ENCODE peak calls at places on chromosomes 5 and 9, in seven cellular contexts. Y is astrocyte of the cerebellum, S is brain microvascular endothelial cell, J is mammary epithelial cell, W is foreskin fibroblast, E is BE2C, P is neural progenitor cell. H is an unnamed sample.

GRCh38 chr5:170221319-170221718 is 11.5 kb upstream of the C5orf58 start:
- DNase-seq in W (no peak), E (no peak), Y (no peak), S (no peak), J (no peak), P (peak; percentile 93), H (peak; percentile 34)

GRCh38 chr5:137190031-137190430 is 309.1 kb downstream of the SPOCK1 start:
- DNase-seq in E (no peak), S (no peak), J (no peak), W (no peak), P (no peak), Y (peak; percentile 45), H (no peak)

GRCh38 chr9:115133649-115134048 is 15.7 kb upstream of the TNC start:
- DNase-seq in W (peak; percentile 91), P (no peak), J (no peak), S (peak; percentile 63), Y (no peak), E (no peak), H (no peak)

GRCh38 chr9:84151236-84151635 is 170.6 kb downstream of the RMI1 start:
- DNase-seq in P (peak; percentile 53), W (no peak), Y (no peak), E (no peak), S (no peak), J (no peak), H (no peak)

GRCh38 chr5:93062548-93062947 is 518.5 kb downstream of the NR2F1-AS1 start:
- DNase-seq in P (no peak), J (no peak), E (no peak), Y (no peak), S (no peak), W (peak; percentile 43), H (no peak)

GRCh38 chr9:1354066-1354465 is 303.9 kb downstream of the DMRT2 start:
- DNase-seq in Y (no peak), S (no peak), E (no peak), W (no peak), J (no peak), P (no peak), H (no peak)

GRCh38 chr9:98121096-98121495 is 2.1 kb upstream of the TRIM14 start:
- DNase-seq in S (no peak), W (no peak), P (no peak), J (peak; percentile 37), E (peak; percentile 33), Y (no peak), H (no peak)

GRCh38 chr5:54317511-54318260 is 7.3 kb upstream of the ARL15 start:
- DNase-seq in S (no peak), P (no peak), E (no peak), Y (no peak), J (no peak), W (peak; percentile 49), H (no peak)

GRCh38 chr9:6194934-6195333 is 20.7 kb upstream of the IL33 start:
- DNase-seq in Y (no peak), J (no peak), W (no peak), S (no peak), P (no peak), E (peak; percentile 11), H (no peak)

GRCh38 chr9:6090272-6090671 is 74.8 kb upstream of the RANBP6 start:
- DNase-seq in E (no peak), J (no peak), Y (no peak), W (no peak), S (no peak), P (no peak), H (no peak)

GRCh38 chr9:110064721-110065252 is 143.2 kb downstream of the C9orf152 start:
- DNase-seq in S (no peak), J (no peak), Y (no peak), E (no peak), W (no peak), P (no peak), H (no peak)

GRCh38 chr5:137894586-137894985 is 5.3 kb downstream of the PKD2L2 start:
- DNase-seq in Y (no peak), J (no peak), P (no peak), W (no peak), S (no peak), E (no peak), H (no peak)

GRCh38 chr5:145941096-145941676 is 4.8 kb downstream of the SH3RF2 start:
- DNase-seq in P (no peak), S (no peak), Y (no peak), J (peak; percentile 46), E (no peak), W (no peak), H (no peak)

GRCh38 chr9:127167560-127168326 is 45.3 kb upstream of the ANGPTL2 start:
- DNase-seq in P (no peak), S (no peak), Y (no peak), W (no peak), J (no peak), E (no peak), H (no peak)

GRCh38 chr5:11494340-11494739 is 409.9 kb downstream of the CTNND2 start:
- DNase-seq in E (no peak), S (no peak), J (no peak), W (peak; percentile 1), Y (no peak), P (no peak), H (no peak)

GRCh38 chr5:75005561-75005960 is 46.8 kb downstream of the GCNT4 start:
- DNase-seq in W (no peak), P (no peak), J (no peak), Y (no peak), S (no peak), E (no peak), H (no peak)

GRCh38 chr5:142343531-142343930 is 18.7 kb upstream of the SPRY4 start:
- DNase-seq in P (no peak), E (no peak), Y (no peak), W (no peak), S (no peak), J (no peak), H (no peak)

GRCh38 chr5:132211787-132212186 is 15.9 kb downstream of the P4HA2 start:
- DNase-seq in E (no peak), S (no peak), Y (no peak), P (no peak), J (no peak), W (no peak), H (no peak)

GRCh38 chr5:3597727-3598082 is 2.1 kb downstream of the IRX1 start:
- DNase-seq in Y (no peak), P (no peak), S (no peak), J (peak; percentile 41), W (no peak), E (no peak), H (no peak)

GRCh38 chr5:123964916-123965315 is 452.9 kb downstream of the CSNK1G3 start:
- DNase-seq in P (no peak), S (no peak), Y (no peak), E (no peak), W (no peak), J (no peak), H (no peak)

GRCh38 chr5:36462295-36463021 is 143.9 kb upstream of the SLC1A3 start:
- DNase-seq in Y (no peak), S (no peak), E (no peak), W (no peak), P (no peak), J (peak; percentile 78), H (no peak)

GRCh38 chr5:176870110-176870591 is 29.0 kb downstream of the HK3 start:
- DNase-seq in J (no peak), S (peak; percentile 43), P (peak; percentile 87), W (peak; percentile 61), Y (peak; percentile 2), E (peak; percentile 71), H (no peak)

GRCh38 chr9:94553029-94553938 is 1.6 kb upstream of the PCAT7 start:
- DNase-seq in Y (no peak), J (no peak), S (no peak), E (peak; percentile 42), P (peak; percentile 45), W (no peak), H (no peak)
- H3K4me3 ChIP-seq in Y (no peak overlapping the region), J (no peak overlapping the region), S (no peak overlapping the region), E (peak overlapping the region; percentile 91), P (peak overlapping the region; percentile 66), W (no peak overlapping the region), H (no peak overlapping the region)

GRCh38 chr5:150396247-150396646 is 16.5 kb downstream of the CD74 start:
- DNase-seq in J (no peak), S (no peak), E (no peak), Y (no peak), P (no peak), W (no peak), H (no peak)

GRCh38 chr5:150395690-150395979 is 17.1 kb downstream of the CD74 start:
- DNase-seq in P (no peak), E (no peak), J (no peak), W (no peak), S (no peak), Y (no peak), H (no peak)

GRCh38 chr5:150392680-150393079 is 20.0 kb downstream of the CD74 start:
- DNase-seq in P (no peak), J (no peak), W (no peak), S (no peak), E (no peak), Y (no peak), H (no peak)

GRCh38 chr5:150394912-150395689 is 17.6 kb downstream of the CD74 start:
- DNase-seq in J (no peak), E (no peak), P (no peak), S (no peak), W (no peak), Y (peak; percentile 28), H (no peak)

DNA sequence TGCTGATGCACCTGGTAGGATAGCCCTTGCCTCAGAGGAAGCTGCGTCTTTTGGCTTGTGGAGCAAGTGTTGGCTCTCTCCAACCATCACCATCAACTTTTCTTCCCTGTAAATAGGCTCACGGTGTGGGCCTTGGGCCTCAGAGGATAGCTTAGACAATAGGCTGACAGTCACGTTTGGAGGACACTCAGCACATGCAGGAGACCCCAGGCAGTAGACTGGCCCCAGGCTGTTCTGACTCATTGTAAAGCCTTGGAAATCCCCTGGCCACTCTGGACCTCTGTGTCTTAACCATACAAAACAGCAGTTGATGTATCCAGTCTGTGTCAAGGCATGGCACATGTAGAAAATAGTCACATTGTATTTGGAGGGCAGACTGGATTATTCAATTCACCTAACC is 18.6 kb downstream of the CD74 start:
- DNase-seq in W (no peak), S (peak; percentile 24), E (no peak), J (peak; percentile 41), Y (no peak), P (no peak), H (no peak)
- TF ChIP-seq CTCF in W (no peak), S (no peak), E (no peak), J (no peak), Y (no peak), P (no peak), H (no peak)

GRCh38 chr5:131209175-131209505 is 38.4 kb downstream of the LYRM7 start:
- DNase-seq in Y (no peak), E (no peak), P (no peak), S (no peak), W (no peak), J (no peak), H (no peak)
- H3K4me3 ChIP-seq in Y (no peak overlapping the region), E (no peak overlapping the region), P (no peak overlapping the region), S (no peak overlapping the region), W (no peak overlapping the region), J (no peak overlapping the region), H (no peak overlapping the region)

GRCh38 chr5:152532714-152533113 is 127.6 kb upstream of the NMUR2 start:
- DNase-seq in E (no peak), W (peak; percentile 64), Y (peak; percentile 67), P (peak; percentile 81), J (peak; percentile 45), S (peak; percentile 15), H (no peak)
- TF ChIP-seq CTCF in E (peak; percentile 53), W (peak; percentile 25), Y (peak; percentile 31), P (peak; percentile 82), J (peak; percentile 53), S (peak; percentile 16), H (peak; percentile 43)

H was measured in retinal pigment epithelial cell.